ENCODE peak calls at places on chromosome 13, in four cellular contexts. B, A, D and O are unnamed samples.

GRCh38 chr13:39886336-39886735 is 230.9 kb downstream of the COG6 start:
- DNase-seq in B (no peak), A (peak), D (no peak), O (no peak)

GRCh38 chr13:73096173-73097117 is 37.6 kb downstream of the KLF5 start:
- DNase-seq in B (peak), A (peak), D (no peak), O (peak)

GRCh38 chr13:39210961-39211534 is 172.8 kb downstream of the NHLRC3 start:
- DNase-seq in B (no peak), A (no peak), D (no peak), O (no peak)

GRCh38 chr13:91242652-91243051 is 104.8 kb upstream of the MIR17HG start:
- DNase-seq in B (no peak), A (no peak), D (no peak), O (no peak)

GRCh38 chr13:77338961-77339401 is 12.1 kb upstream of the MYCBP2 start:
- DNase-seq in B (no peak), A (no peak), D (no peak), O (no peak)

GRCh38 chr13:28297341-28297740 is 159.0 kb downstream of the PAN3 start:
- DNase-seq in B (no peak), A (peak), D (no peak), O (no peak)

GRCh38 chr13:47120284-47120683 is 223.4 kb upstream of the HTR2A start:
- DNase-seq in B (no peak), A (no peak), D (no peak), O (no peak)

GRCh38 chr13:108980237-108980636 is 350.8 kb downstream of the MYO16 start:
- DNase-seq in B (no peak), A (no peak), D (no peak), O (no peak)

GRCh38 chr13:75415720-75416119 is 66.2 kb downstream of the TBC1D4 start:
- DNase-seq in B (no peak), A (peak), D (no peak), O (no peak)

GRCh38 chr13:108448891-108449290 is 179.4 kb downstream of the TNFSF13B start:
- DNase-seq in B (no peak), A (no peak), D (no peak), O (no peak)

GRCh38 chr13:48078251-48078656 is 16.6 kb downstream of the MED4 start:
- DNase-seq in B (peak), A (no peak), D (no peak), O (no peak)

GRCh38 chr13:27120811-27121210 is 50.8 kb downstream of the USP12 start:
- DNase-seq in B (no peak), A (peak), D (no peak), O (no peak)

GRCh38 chr13:29362849-29363604 is 232.5 kb downstream of the SLC7A1 start:
- DNase-seq in B (peak), A (peak), D (no peak), O (no peak)

GRCh38 chr13:33717775-33718174 is 100.2 kb upstream of the RFC3 start:
- DNase-seq in B (no peak), A (no peak), D (no peak), O (no peak)

DNA sequence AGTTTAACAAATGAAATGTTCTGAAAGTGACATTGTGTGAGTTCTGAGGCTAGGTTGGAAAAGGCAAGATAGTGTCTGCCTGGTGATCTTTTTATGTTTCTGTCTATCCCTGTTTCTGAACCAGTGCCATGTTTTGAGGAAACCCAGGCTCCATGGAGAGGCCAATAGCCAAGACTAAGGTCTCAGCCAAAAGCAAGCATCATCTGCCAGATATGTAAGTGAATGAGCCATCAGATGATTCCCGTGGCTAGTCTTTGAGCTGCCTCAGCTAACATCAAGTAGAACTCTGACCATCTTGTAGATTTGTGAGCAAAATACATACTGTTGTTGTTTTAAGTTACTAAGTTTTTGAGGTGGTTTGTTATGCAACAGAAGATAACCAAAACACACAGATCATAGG is 19.6 kb upstream of the CCNA1 start:
- DNase-seq in B (no peak), A (peak), D (no peak), O (no peak)
- H3K4me3 ChIP-seq in B (no peak), A (no peak), D (no peak), O (no peak)

GRCh38 chr13:23667750-23668149 is 97.5 kb downstream of the TNFRSF19 start:
- DNase-seq in B (no peak), A (no peak), D (no peak), O (no peak)
- TF ChIP-seq CTCF in B (peak), A (no peak), D (no peak), O (no peak)

GRCh38 chr13:103873725-103874124 is 807.5 kb upstream of the SLC10A2 start:
- DNase-seq in B (no peak), A (no peak), D (no peak), O (no peak)
- H3K4me3 ChIP-seq in B (no peak), A (no peak), D (no peak), O (no peak)

DNA sequence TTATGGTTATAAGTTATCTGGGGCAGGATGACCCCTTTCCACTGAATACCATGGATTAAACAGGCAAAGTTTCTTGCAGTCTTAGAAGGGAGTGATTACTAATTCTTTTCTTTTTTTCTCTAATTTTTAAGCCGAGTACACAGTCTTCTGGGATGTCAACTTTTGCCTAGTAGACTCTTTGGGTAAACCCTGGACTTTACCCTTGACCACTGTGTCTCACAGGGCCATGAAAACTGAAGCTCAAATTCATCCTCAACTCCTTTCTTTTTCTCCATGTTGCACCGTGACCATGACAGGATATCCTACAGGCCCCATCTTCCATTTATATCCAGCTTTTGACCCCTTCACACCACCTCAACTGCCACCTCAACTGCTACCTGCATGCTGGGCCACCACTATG is 51.8 kb downstream of the GJA3 start:
- DNase-seq in B (no peak), A (no peak), D (no peak), O (no peak)
- TF ChIP-seq CTCF in B (no peak), A (no peak), D (no peak), O (no peak)